ENCODE peak calls at places on chromosomes 2 and 18, in six cellular contexts. G, H, V, A, F and K are unnamed samples.

GRCh38 chr18:78976697-78977626 is 2.7 kb upstream of the SALL3 start:
- DNase-seq in G (no peak), H (no peak), V (no peak), A (no peak), F (no peak), K (no peak)

GRCh38 chr2:133579295-133579694 is 11.0 kb upstream of the NCKAP5 start:
- DNase-seq in G (no peak), H (no peak), V (no peak), A (no peak), F (no peak), K (no peak)

GRCh38 chr2:234031207-234031606 is 19.3 kb upstream of the SPP2 start:
- DNase-seq in G (no peak), H (no peak), V (no peak), A (no peak), F (no peak), K (no peak)

GRCh38 chr2:209162129-209162528 is 261.7 kb upstream of the MAP2 start:
- DNase-seq in G (no peak), H (no peak), V (no peak), A (no peak), F (no peak), K (no peak)

GRCh38 chr2:61763605-61764034 is 90.2 kb downstream of the FAM161A start:
- DNase-seq in G (peak), H (peak), V (peak), A (peak), F (peak), K (no peak)

GRCh38 chr18:74497778-74498177 is 1.6 kb downstream of the CNDP2 start:
- DNase-seq in G (no peak), H (no peak), V (no peak), A (no peak), F (no peak), K (no peak)

GRCh38 chr2:99808801-99809200 is 319.0 kb upstream of the REV1 start:
- DNase-seq in G (no peak), H (no peak), V (no peak), A (no peak), F (no peak), K (no peak)

GRCh38 chr2:217279130-217279529 is 419.3 kb upstream of the TNP1 start:
- DNase-seq in G (no peak), H (no peak), V (no peak), A (no peak), F (no peak), K (no peak)

GRCh38 chr2:62014102-62014501 is 108.6 kb downstream of the COMMD1 start:
- DNase-seq in G (peak), H (no peak), V (no peak), A (no peak), F (peak), K (no peak)

GRCh38 chr18:11033503-11033902 is 115.9 kb downstream of the PIEZO2 start:
- DNase-seq in G (no peak), H (no peak), V (no peak), A (no peak), F (no peak), K (no peak)

GRCh38 chr2:36369711-36370110 is 14.1 kb downstream of the CRIM1 start:
- DNase-seq in G (no peak), H (no peak), V (no peak), A (no peak), F (no peak), K (no peak)

GRCh38 chr18:40855661-40856060 is 1099.4 kb upstream of the PIK3C3 start:
- DNase-seq in G (no peak), H (no peak), V (no peak), A (no peak), F (no peak), K (no peak)

GRCh38 chr2:113192459-113193100 is 18.8 kb downstream of the PSD4 start:
- DNase-seq in G (no peak), H (no peak), V (no peak), A (no peak), F (no peak), K (no peak)

GRCh38 chr2:241636983-241637232 is at the start of gene THAP4:
- DNase-seq in G (peak), H (peak), V (no peak), A (no peak), F (peak), K (no peak)

GRCh38 chr2:98016908-98017700 is 21.4 kb upstream of the TMEM131 start:
- DNase-seq in G (no peak), H (no peak), V (no peak), A (peak), F (no peak), K (no peak)

GRCh38 chr2:241891315-241891987 is 21.9 kb downstream of the RTP5 start:
- DNase-seq in G (no peak), H (peak), V (no peak), A (no peak), F (peak), K (no peak)

GRCh38 chr2:120788349-120788700 is 52.7 kb downstream of the GLI2 start:
- DNase-seq in G (no peak), H (no peak), V (no peak), A (no peak), F (no peak), K (no peak)

GRCh38 chr2:120785228-120785966 is 49.7 kb downstream of the GLI2 start:
- DNase-seq in G (no peak), H (no peak), V (no peak), A (no peak), F (no peak), K (no peak)

GRCh38 chr2:120786038-120786437 is 50.4 kb downstream of the GLI2 start:
- DNase-seq in G (no peak), H (no peak), V (no peak), A (no peak), F (no peak), K (no peak)

GRCh38 chr2:120786559-120786960 is 50.9 kb downstream of the GLI2 start:
- DNase-seq in G (no peak), H (no peak), V (no peak), A (no peak), F (no peak), K (no peak)

DNA sequence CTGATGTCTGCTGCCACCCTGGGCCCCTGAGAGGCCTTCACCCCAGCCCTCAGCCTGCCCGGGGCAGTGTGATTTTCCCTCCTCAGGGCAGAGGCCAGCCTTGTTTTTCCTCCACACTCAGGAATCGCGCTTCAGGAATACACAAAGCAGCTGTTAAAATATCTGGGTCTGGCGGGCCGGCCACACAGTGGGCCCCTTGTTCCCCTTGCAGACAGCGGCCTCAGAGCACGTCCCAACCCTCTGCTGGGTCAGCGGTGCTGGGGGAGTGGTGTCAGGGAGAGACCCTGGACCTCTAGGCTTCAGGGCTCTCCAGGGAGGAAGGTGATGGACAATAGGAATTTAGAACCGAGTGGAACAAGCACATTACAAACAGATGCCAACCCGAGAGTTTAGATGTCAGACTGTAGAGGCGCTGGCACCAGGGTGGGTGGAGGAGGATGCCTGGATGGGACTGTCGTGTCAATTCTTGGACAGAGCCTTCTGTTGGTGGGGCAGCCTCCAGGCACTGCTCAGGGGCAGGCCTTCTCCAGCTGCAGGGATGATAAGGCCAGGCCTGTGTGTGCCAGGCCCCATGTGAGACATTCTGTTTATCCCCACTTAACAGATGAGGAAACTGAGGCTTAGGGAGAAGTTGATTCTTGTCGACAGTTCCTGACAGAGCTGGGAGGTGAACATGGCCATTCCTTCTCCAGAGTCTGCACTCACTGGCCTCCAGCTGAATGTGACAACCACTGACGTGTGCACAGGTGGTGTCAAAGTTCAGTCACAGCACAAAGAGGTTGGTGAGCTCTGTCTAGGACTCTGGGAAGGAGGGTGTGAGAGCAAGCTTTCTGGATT is 52.1 kb downstream of the GLI2 start:
- DNase-seq in G (no peak), H (no peak), V (no peak), A (no peak), F (no peak), K (no peak)
- H3K27ac ChIP-seq in G (no peak), H (no peak), V (peak), A (no peak), F (no peak), K (no peak)

DNA sequence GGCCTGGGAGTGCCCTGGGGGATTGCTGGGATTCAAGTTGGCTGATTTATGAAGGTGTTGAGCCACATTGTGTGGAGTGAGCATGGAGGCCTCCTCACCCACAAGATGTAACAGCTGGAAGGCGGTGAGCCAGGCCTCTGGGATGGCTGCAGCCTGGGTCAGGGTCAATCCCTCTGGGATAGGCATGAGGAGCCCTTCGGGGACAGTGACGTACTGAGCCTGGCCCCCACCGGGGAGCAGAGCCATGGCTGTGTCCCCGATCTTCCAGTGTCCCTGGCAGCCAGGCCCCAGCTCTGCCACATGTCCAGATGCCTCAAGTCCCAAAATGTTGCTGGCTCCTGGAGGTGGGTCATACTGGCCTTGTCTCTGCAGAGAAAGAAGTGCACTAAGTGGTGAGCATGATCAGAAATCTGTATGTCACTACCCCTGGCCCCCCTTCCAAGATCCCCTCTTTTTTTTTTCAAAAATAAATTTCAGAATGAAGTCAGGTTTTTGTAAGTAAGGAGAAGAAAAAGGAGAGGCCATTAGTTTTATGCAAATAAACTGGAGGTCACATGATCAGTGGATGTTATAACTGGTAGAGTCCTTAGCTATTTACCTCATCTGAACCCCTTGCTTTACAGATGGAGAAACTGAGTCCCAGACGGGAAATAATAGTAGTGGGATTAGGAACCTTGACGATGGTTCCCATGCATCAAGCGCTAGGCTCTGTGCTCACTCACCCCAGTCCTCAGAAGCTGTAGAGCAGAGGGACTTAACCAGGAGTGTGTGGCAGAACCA is 1.7 kb downstream of the TP53I3 start:
- DNase-seq in G (no peak), H (peak), V (no peak), A (no peak), F (no peak), K (no peak)
- H3K4me3 ChIP-seq in G (peak), H (no peak), V (peak), A (peak), F (no peak), K (peak)

GRCh38 chr18:59874166-59874565 is 25.6 kb upstream of the PMAIP1 start:
- DNase-seq in G (no peak), H (no peak), V (peak), A (no peak), F (no peak), K (no peak)
- TF ChIP-seq CTCF in G (no peak), H (no peak), V (no peak), A (no peak), F (no peak), K (no peak)

GRCh38 chr18:46360841-46361240 is 256.7 kb downstream of the HAUS1 start:
- DNase-seq in G (no peak), H (no peak), V (no peak), A (no peak), F (no peak), K (no peak)
- H3K27ac ChIP-seq in G (no peak), H (no peak), V (no peak), A (no peak), F (no peak), K (no peak)

DNA sequence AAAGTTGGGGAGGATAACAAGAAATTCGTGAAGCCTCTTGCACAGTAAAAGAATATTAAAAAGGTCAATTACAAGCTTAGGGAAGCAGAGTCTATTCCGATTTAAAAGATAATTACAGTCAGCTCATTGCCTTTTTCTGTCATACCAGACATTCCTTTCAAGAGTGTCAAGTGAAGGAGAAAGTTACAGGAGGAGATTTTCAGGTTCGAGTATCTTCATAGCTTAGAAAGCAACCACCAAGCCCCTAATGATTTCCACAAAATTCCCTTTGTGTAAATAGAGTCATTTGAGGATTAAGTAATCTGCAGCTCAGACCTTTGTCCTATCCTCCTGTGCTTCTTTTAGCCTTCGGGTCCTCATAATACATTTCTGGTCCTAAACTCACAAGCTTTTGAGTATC is 414.9 kb downstream of the CDH2 start:
- DNase-seq in G (no peak), H (no peak), V (no peak), A (no peak), F (no peak), K (no peak)
- H3K4me3 ChIP-seq in G (no peak), H (no peak), V (no peak), A (no peak), F (no peak), K (no peak)

GRCh38 chr2:121211689-121212151 is 73.3 kb downstream of the TFCP2L1 start:
- DNase-seq in G (no peak), H (peak), V (no peak), A (no peak), F (no peak), K (no peak)

GRCh38 chr2:121212661-121213325 is 72.2 kb downstream of the TFCP2L1 start:
- DNase-seq in G (no peak), H (peak), V (no peak), A (no peak), F (no peak), K (no peak)

GRCh38 chr2:121211251-121211650 is 73.8 kb downstream of the TFCP2L1 start:
- DNase-seq in G (no peak), H (peak), V (no peak), A (no peak), F (no peak), K (no peak)

GRCh38 chr2:121209014-121209610 is 75.9 kb downstream of the TFCP2L1 start:
- DNase-seq in G (no peak), H (peak), V (no peak), A (no peak), F (no peak), K (no peak)

DNA sequence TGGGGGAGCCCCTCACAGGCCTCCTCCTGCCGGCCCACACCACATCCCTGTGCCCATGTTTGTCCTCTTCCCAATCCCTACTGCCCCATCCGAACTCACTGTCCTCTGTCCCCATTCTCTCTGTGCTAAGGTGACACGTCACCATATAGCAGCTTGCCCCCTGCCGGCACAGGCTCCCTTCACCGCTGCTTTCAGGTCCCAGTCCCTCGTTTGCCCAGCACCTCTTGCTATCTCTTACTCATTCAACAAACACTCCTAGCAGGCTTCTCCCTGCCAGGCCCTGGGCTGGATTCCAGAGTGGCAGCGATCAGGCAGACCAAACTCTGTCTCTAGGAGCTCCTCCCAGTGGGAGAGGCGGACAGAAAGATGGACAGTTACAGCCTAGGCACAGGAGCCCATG is 74.3 kb downstream of the TFCP2L1 start:
- DNase-seq in G (no peak), H (peak), V (peak), A (no peak), F (no peak), K (no peak)
- TF ChIP-seq CTCF in G (no peak), H (no peak), V (no peak), A (no peak), F (no peak), K (peak)

DNA sequence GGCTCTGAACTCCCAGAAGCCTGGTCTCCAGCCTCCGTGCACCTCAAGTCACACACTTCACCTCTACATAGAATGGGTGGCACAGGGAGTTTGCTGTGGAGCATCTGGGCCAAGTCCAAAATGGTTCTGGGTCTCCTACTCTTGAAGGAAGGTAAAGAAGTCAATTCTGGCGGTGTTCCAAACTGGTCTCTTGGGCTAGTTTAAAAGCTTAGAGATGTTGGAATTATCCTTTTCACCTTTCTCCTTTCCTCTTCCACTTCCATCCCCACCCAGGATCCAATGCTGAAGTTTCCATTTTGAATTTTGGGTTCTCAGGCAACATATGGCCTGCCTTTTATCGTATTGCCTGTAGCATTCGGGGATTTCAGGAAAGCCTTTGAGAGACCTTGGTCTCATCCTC is 325.2 kb downstream of the PDE11A start:
- DNase-seq in G (no peak), H (no peak), V (no peak), A (no peak), F (no peak), K (no peak)
- H3K27ac ChIP-seq in G (no peak), H (no peak), V (no peak), A (no peak), F (no peak), K (no peak)

GRCh38 chr2:115162454-115163293 is 720.2 kb downstream of the DPP10 start:
- DNase-seq in G (no peak), H (no peak), V (no peak), A (no peak), F (no peak), K (no peak)
- H3K4me3 ChIP-seq in G (no peak), H (no peak), V (no peak), A (peak), F (no peak), K (no peak)